ENCODE peak calls at places on chromosomes 7 and 10, in four cellular contexts. One of them, this sample, is unnamed.

GRCh38 chr7:45699726-45700390 is 125.7 kb downstream of the ADCY1 start:
- DNase-seq in stimulated activated CD4-positive, alpha-beta T cell treated with anti-CD3 and anti-CD28 coated beads, Interleukin-12 subunit alpha, Interleukin-12 subunit beta, amount 100 ng/mL, for 48 hours: no peak
- DNase-seq in hepatocyte: no peak
- DNase-seq in activated gamma-delta T cell treated with Interleukin-2 at 50 U/mL for 16 hours: no peak
- DNase-seq in this sample: no peak

GRCh38 chr7:34837316-34837715 is 179.3 kb downstream of the NPSR1 start:
- DNase-seq in hepatocyte: no peak
- DNase-seq in stimulated activated CD4-positive, alpha-beta T cell treated with anti-CD3 and anti-CD28 coated beads, Interleukin-12 subunit alpha, Interleukin-12 subunit beta, amount 100 ng/mL, for 48 hours: no peak
- DNase-seq in activated gamma-delta T cell treated with Interleukin-2 at 50 U/mL for 16 hours: no peak
- DNase-seq in this sample: no peak

GRCh38 chr10:110007171-110007700 is 548 bp upstream of the ADD3 start:
- DNase-seq in stimulated activated CD4-positive, alpha-beta T cell treated with anti-CD3 and anti-CD28 coated beads, Interleukin-12 subunit alpha, Interleukin-12 subunit beta, amount 100 ng/mL, for 48 hours: peak; percentile 40
- DNase-seq in hepatocyte: no peak
- DNase-seq in activated gamma-delta T cell treated with Interleukin-2 at 50 U/mL for 16 hours: no peak
- DNase-seq in this sample: peak; percentile 45

GRCh38 chr7:30074422-30075030 is 46.3 kb downstream of the PLEKHA8 start:
- DNase-seq in hepatocyte: peak; percentile 54
- DNase-seq in stimulated activated CD4-positive, alpha-beta T cell treated with anti-CD3 and anti-CD28 coated beads, Interleukin-12 subunit alpha, Interleukin-12 subunit beta, amount 100 ng/mL, for 48 hours: no peak
- DNase-seq in activated gamma-delta T cell treated with Interleukin-2 at 50 U/mL for 16 hours: no peak
- DNase-seq in this sample: no peak

GRCh38 chr10:67666416-67667043 is 29.5 kb downstream of the CTNNA3 start:
- DNase-seq in hepatocyte: peak; percentile 19
- DNase-seq in activated gamma-delta T cell treated with Interleukin-2 at 50 U/mL for 16 hours: no peak
- DNase-seq in stimulated activated CD4-positive, alpha-beta T cell treated with anti-CD3 and anti-CD28 coated beads, Interleukin-12 subunit alpha, Interleukin-12 subunit beta, amount 100 ng/mL, for 48 hours: no peak
- DNase-seq in this sample: no peak

GRCh38 chr10:132962623-132963429 is 20.5 kb upstream of the CFAP46 start:
- DNase-seq in stimulated activated CD4-positive, alpha-beta T cell treated with anti-CD3 and anti-CD28 coated beads, Interleukin-12 subunit alpha, Interleukin-12 subunit beta, amount 100 ng/mL, for 48 hours: no peak
- DNase-seq in hepatocyte: no peak
- DNase-seq in activated gamma-delta T cell treated with Interleukin-2 at 50 U/mL for 16 hours: no peak
- DNase-seq in this sample: no peak

GRCh38 chr10:101291254-101292193 is 62.3 kb upstream of the LBX1 start:
- DNase-seq in hepatocyte: peak; percentile 85
- DNase-seq in activated gamma-delta T cell treated with Interleukin-2 at 50 U/mL for 16 hours: peak; percentile 50
- DNase-seq in stimulated activated CD4-positive, alpha-beta T cell treated with anti-CD3 and anti-CD28 coated beads, Interleukin-12 subunit alpha, Interleukin-12 subunit beta, amount 100 ng/mL, for 48 hours: peak; percentile 27
- DNase-seq in this sample: peak; percentile 62

GRCh38 chr10:104350146-104350635 is 3.4 kb upstream of the CFAP58 start:
- DNase-seq in stimulated activated CD4-positive, alpha-beta T cell treated with anti-CD3 and anti-CD28 coated beads, Interleukin-12 subunit alpha, Interleukin-12 subunit beta, amount 100 ng/mL, for 48 hours: no peak
- DNase-seq in hepatocyte: peak; percentile 74
- DNase-seq in activated gamma-delta T cell treated with Interleukin-2 at 50 U/mL for 16 hours: no peak
- DNase-seq in this sample: no peak

GRCh38 chr10:93921338-93921737 is 27.6 kb downstream of the SLC35G1 start:
- DNase-seq in activated gamma-delta T cell treated with Interleukin-2 at 50 U/mL for 16 hours: peak; percentile 10
- DNase-seq in hepatocyte: no peak
- DNase-seq in stimulated activated CD4-positive, alpha-beta T cell treated with anti-CD3 and anti-CD28 coated beads, Interleukin-12 subunit alpha, Interleukin-12 subunit beta, amount 100 ng/mL, for 48 hours: peak; percentile 18
- DNase-seq in this sample: no peak

GRCh38 chr7:157370761-157371160 is 34.0 kb downstream of the DNAJB6 start:
- DNase-seq in activated gamma-delta T cell treated with Interleukin-2 at 50 U/mL for 16 hours: no peak
- DNase-seq in stimulated activated CD4-positive, alpha-beta T cell treated with anti-CD3 and anti-CD28 coated beads, Interleukin-12 subunit alpha, Interleukin-12 subunit beta, amount 100 ng/mL, for 48 hours: no peak
- DNase-seq in hepatocyte: no peak
- DNase-seq in this sample: no peak

GRCh38 chr10:29151011-29151410 is 137.9 kb upstream of the LYZL1 start:
- DNase-seq in hepatocyte: no peak
- DNase-seq in activated gamma-delta T cell treated with Interleukin-2 at 50 U/mL for 16 hours: no peak
- DNase-seq in stimulated activated CD4-positive, alpha-beta T cell treated with anti-CD3 and anti-CD28 coated beads, Interleukin-12 subunit alpha, Interleukin-12 subunit beta, amount 100 ng/mL, for 48 hours: no peak
- DNase-seq in this sample: no peak

GRCh38 chr7:98764946-98765345 is 104.9 kb downstream of the TMEM130 start:
- DNase-seq in stimulated activated CD4-positive, alpha-beta T cell treated with anti-CD3 and anti-CD28 coated beads, Interleukin-12 subunit alpha, Interleukin-12 subunit beta, amount 100 ng/mL, for 48 hours: no peak
- DNase-seq in hepatocyte: no peak
- DNase-seq in activated gamma-delta T cell treated with Interleukin-2 at 50 U/mL for 16 hours: no peak
- DNase-seq in this sample: no peak

GRCh38 chr10:17200885-17201164 is 647 bp downstream of the TRDMT1 start:
- DNase-seq in stimulated activated CD4-positive, alpha-beta T cell treated with anti-CD3 and anti-CD28 coated beads, Interleukin-12 subunit alpha, Interleukin-12 subunit beta, amount 100 ng/mL, for 48 hours: no peak
- DNase-seq in hepatocyte: peak; percentile 61
- DNase-seq in activated gamma-delta T cell treated with Interleukin-2 at 50 U/mL for 16 hours: peak; percentile 15
- DNase-seq in this sample: no peak

GRCh38 chr10:69632516-69633199 is 2.6 kb downstream of the FAM241B start:
- DNase-seq in stimulated activated CD4-positive, alpha-beta T cell treated with anti-CD3 and anti-CD28 coated beads, Interleukin-12 subunit alpha, Interleukin-12 subunit beta, amount 100 ng/mL, for 48 hours: no peak
- DNase-seq in activated gamma-delta T cell treated with Interleukin-2 at 50 U/mL for 16 hours: no peak
- DNase-seq in hepatocyte: no peak
- DNase-seq in this sample: no peak

GRCh38 chr10:103545771-103546281 is 52.3 kb downstream of the NEURL1 start:
- DNase-seq in activated gamma-delta T cell treated with Interleukin-2 at 50 U/mL for 16 hours: no peak
- DNase-seq in hepatocyte: peak; percentile 4
- DNase-seq in stimulated activated CD4-positive, alpha-beta T cell treated with anti-CD3 and anti-CD28 coated beads, Interleukin-12 subunit alpha, Interleukin-12 subunit beta, amount 100 ng/mL, for 48 hours: no peak
- DNase-seq in this sample: no peak

GRCh38 chr7:86926732-86927131 is 132.7 kb downstream of the ELAPOR2 start:
- DNase-seq in hepatocyte: peak; percentile 71
- DNase-seq in stimulated activated CD4-positive, alpha-beta T cell treated with anti-CD3 and anti-CD28 coated beads, Interleukin-12 subunit alpha, Interleukin-12 subunit beta, amount 100 ng/mL, for 48 hours: peak; percentile 9
- DNase-seq in activated gamma-delta T cell treated with Interleukin-2 at 50 U/mL for 16 hours: peak; percentile 19
- DNase-seq in this sample: no peak

GRCh38 chr10:22489467-22489866 is 144.2 kb downstream of the SPAG6 start:
- DNase-seq in activated gamma-delta T cell treated with Interleukin-2 at 50 U/mL for 16 hours: no peak
- DNase-seq in stimulated activated CD4-positive, alpha-beta T cell treated with anti-CD3 and anti-CD28 coated beads, Interleukin-12 subunit alpha, Interleukin-12 subunit beta, amount 100 ng/mL, for 48 hours: no peak
- DNase-seq in hepatocyte: no peak
- DNase-seq in this sample: no peak

GRCh38 chr7:97002555-97003261 is 2.6 kb upstream of the DLX6 start:
- DNase-seq in stimulated activated CD4-positive, alpha-beta T cell treated with anti-CD3 and anti-CD28 coated beads, Interleukin-12 subunit alpha, Interleukin-12 subunit beta, amount 100 ng/mL, for 48 hours: no peak
- DNase-seq in hepatocyte: no peak
- DNase-seq in activated gamma-delta T cell treated with Interleukin-2 at 50 U/mL for 16 hours: no peak
- DNase-seq in this sample: no peak

GRCh38 chr7:141462958-141463357 is 88.3 kb upstream of the AGK start:
- DNase-seq in hepatocyte: no peak
- DNase-seq in stimulated activated CD4-positive, alpha-beta T cell treated with anti-CD3 and anti-CD28 coated beads, Interleukin-12 subunit alpha, Interleukin-12 subunit beta, amount 100 ng/mL, for 48 hours: no peak
- DNase-seq in activated gamma-delta T cell treated with Interleukin-2 at 50 U/mL for 16 hours: no peak
- DNase-seq in this sample: no peak

GRCh38 chr10:17779761-17780160 is 27.8 kb downstream of the TMEM236 start:
- DNase-seq in hepatocyte: no peak
- DNase-seq in activated gamma-delta T cell treated with Interleukin-2 at 50 U/mL for 16 hours: no peak
- DNase-seq in stimulated activated CD4-positive, alpha-beta T cell treated with anti-CD3 and anti-CD28 coated beads, Interleukin-12 subunit alpha, Interleukin-12 subunit beta, amount 100 ng/mL, for 48 hours: no peak
- DNase-seq in this sample: no peak

GRCh38 chr10:77165445-77166316 is 471.9 kb downstream of the KCNMA1 start:
- DNase-seq in hepatocyte: peak; percentile 75
- DNase-seq in stimulated activated CD4-positive, alpha-beta T cell treated with anti-CD3 and anti-CD28 coated beads, Interleukin-12 subunit alpha, Interleukin-12 subunit beta, amount 100 ng/mL, for 48 hours: peak; percentile 8
- DNase-seq in activated gamma-delta T cell treated with Interleukin-2 at 50 U/mL for 16 hours: peak; percentile 24
- DNase-seq in this sample: no peak

GRCh38 chr7:130906575-130906974 is 172.6 kb upstream of the KLF14 start:
- DNase-seq in hepatocyte: no peak
- DNase-seq in stimulated activated CD4-positive, alpha-beta T cell treated with anti-CD3 and anti-CD28 coated beads, Interleukin-12 subunit alpha, Interleukin-12 subunit beta, amount 100 ng/mL, for 48 hours: no peak
- DNase-seq in activated gamma-delta T cell treated with Interleukin-2 at 50 U/mL for 16 hours: no peak
- DNase-seq in this sample: no peak

This sample was measured in GM12892.